ENCODE peak calls at places on chromosomes 5 and 9, in five cellular contexts. P is H1, K is GM12878, Z is HepG2, X is K562. V is an unnamed sample.

GRCh38 chr5:137760294-137761019 is 6.3 kb upstream of the HNRNPA0 start:
- DNase-seq in P (no peak), Z (no peak), X (no peak), K (no peak), V (no peak)

GRCh38 chr5:175654807-175655206 is 3.1 kb upstream of the HRH2 start:
- DNase-seq in X (no peak), P (no peak), Z (no peak), K (no peak), V (no peak)

GRCh38 chr9:16154570-16155078 is 601.8 kb downstream of the CCDC171 start:
- DNase-seq in Z (no peak), X (no peak), K (no peak), P (peak), V (peak)

GRCh38 chr5:154698681-154699275 is 56.4 kb upstream of the LARP1 start:
- DNase-seq in K (no peak), P (no peak), X (no peak), Z (peak), V (no peak)

GRCh38 chr5:1376921-1377320 is 32.0 kb upstream of the CLPTM1L start:
- DNase-seq in K (no peak), X (no peak), Z (no peak), P (no peak), V (no peak)

GRCh38 chr9:105656131-105656921 is 5.9 kb upstream of the TAL2 start:
- DNase-seq in X (peak), P (no peak), K (no peak), Z (no peak), V (peak)

GRCh38 chr5:15627647-15628046 is 127.7 kb downstream of the FBXL7 start:
- DNase-seq in P (no peak), X (no peak), Z (no peak), K (no peak), V (no peak)

GRCh38 chr9:129944501-129945116 is 98.4 kb downstream of the FNBP1 start:
- DNase-seq in X (no peak), P (no peak), K (no peak), Z (no peak), V (no peak)

GRCh38 chr5:140131967-140132409 is 6.3 kb downstream of the IGIP start:
- DNase-seq in K (no peak), Z (no peak), X (no peak), P (no peak), V (no peak)

GRCh38 chr5:139812836-139813805 is 17.5 kb downstream of the PSD2 start:
- DNase-seq in P (no peak), Z (no peak), K (no peak), X (no peak), V (no peak)

GRCh38 chr5:68432682-68433081 is 217.1 kb downstream of the PIK3R1 start:
- DNase-seq in Z (no peak), X (no peak), P (no peak), K (no peak), V (no peak)

GRCh38 chr5:102545175-102545574 is 46.4 kb upstream of the SLCO6A1 start:
- DNase-seq in P (peak), K (no peak), X (peak), Z (peak), V (peak)

GRCh38 chr5:128645582-128645981 is 107.5 kb upstream of the FBN2 start:
- DNase-seq in P (no peak), Z (no peak), X (no peak), K (no peak), V (no peak)

GRCh38 chr5:114858964-114859363 is 310.7 kb downstream of the TRIM36 start:
- DNase-seq in K (no peak), Z (no peak), P (no peak), X (no peak), V (no peak)

GRCh38 chr9:80547613-80548012 is 975.8 kb downstream of the TLE4 start:
- DNase-seq in K (no peak), X (no peak), P (no peak), Z (no peak), V (no peak)

GRCh38 chr9:16689352-16689938 is 181.0 kb downstream of the BNC2 start:
- DNase-seq in K (no peak), Z (no peak), X (no peak), P (no peak), V (no peak)

GRCh38 chr5:127892467-127893207 is 189.4 kb downstream of the CCDC192 start:
- DNase-seq in K (no peak), Z (peak), P (no peak), X (no peak), V (no peak)

GRCh38 chr9:93119953-93120845 is 13.9 kb downstream of the NINJ1 start:
- DNase-seq in Z (peak), P (no peak), K (no peak), X (peak), V (peak)

GRCh38 chr5:35835796-35836742 is 20.6 kb upstream of the IL7R start:
- DNase-seq in X (no peak), Z (no peak), K (no peak), P (no peak), V (no peak)

GRCh38 chr9:93177676-93178075 is 6.3 kb upstream of the WNK2 start:
- DNase-seq in Z (no peak), P (no peak), X (no peak), K (no peak), V (no peak)

GRCh38 chr9:75615284-75615683 is 275.2 kb upstream of the PCSK5 start:
- DNase-seq in P (no peak), Z (no peak), K (no peak), X (no peak), V (no peak)

GRCh38 chr5:93307557-93307956 is 273.5 kb downstream of the NR2F1-AS1 start:
- DNase-seq in Z (no peak), X (no peak), K (no peak), P (no peak), V (no peak)

GRCh38 chr9:121269030-121269887 is 1.3 kb downstream of the GSN start:
- DNase-seq in P (no peak), K (no peak), X (no peak), Z (no peak), V (no peak)

GRCh38 chr5:61132559-61132958 is 29.7 kb downstream of the SMIM15 start:
- DNase-seq in Z (no peak), P (no peak), X (no peak), K (no peak), V (no peak)

GRCh38 chr9:14278291-14278721 is 35.6 kb downstream of the NFIB start:
- DNase-seq in Z (peak), K (no peak), X (no peak), P (no peak), V (no peak)

GRCh38 chr5:42912184-42912766 is 100.6 kb upstream of the SELENOP start:
- DNase-seq in X (no peak), K (no peak), P (no peak), Z (peak), V (no peak)

GRCh38 chr5:93884254-93884653 is 142.9 kb upstream of the POU5F2 start:
- DNase-seq in K (no peak), X (no peak), P (no peak), Z (no peak), V (no peak)

DNA sequence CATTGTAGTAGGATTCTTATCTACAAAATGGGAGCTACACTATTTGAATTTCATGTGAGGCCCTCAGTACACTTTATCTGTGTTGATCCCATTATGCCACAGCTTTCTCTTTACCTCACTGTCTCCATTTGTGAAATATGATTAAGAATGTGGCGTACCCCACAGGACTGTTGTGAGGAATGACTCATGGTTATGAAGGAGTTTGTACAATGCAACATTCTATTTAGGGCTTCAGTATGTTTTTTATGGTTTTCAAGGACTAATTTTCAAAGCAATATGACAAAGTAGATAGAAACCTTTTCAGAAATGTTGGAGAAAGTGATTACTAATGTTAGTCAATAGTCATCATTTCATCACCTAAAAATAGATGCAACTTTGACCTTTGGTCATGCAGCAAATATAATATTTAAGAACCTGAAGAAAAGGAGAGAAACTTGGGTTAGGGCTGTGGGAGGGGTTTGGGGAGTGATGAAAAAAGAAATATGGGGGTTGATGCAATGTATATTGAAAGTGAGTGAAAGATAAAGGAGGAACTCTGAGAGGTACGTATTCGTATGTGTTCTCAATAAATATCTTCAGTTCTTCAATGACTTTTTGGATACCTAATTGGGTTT is 53.7 kb upstream of the PIP5K1B start:
- DNase-seq in K (no peak), X (no peak), Z (no peak), P (no peak), V (no peak)
- TF ChIP-seq ATF2 in K (peak), X (no peak), Z (no peak), P (no peak), V (no peak)

DNA sequence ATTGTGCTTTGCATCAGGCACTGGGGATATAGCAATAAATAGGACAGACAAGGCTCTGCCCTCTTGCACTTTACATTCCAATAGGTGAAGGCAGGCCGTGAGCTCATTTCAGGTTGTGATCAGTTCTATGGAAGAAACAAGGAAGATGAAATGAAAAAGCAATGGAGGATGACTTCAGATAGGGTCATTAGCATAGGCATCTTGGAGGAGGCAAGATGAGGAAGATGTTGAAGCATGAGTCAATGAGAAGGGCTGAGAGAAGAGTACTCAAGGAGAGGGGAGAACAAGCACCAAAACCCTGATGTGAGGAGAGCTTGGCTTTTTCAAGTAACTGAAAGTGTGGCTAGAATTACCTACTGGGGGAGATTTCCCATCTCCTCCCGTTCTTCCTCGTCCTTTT is 5.0 kb upstream of the SPARC start:
- DNase-seq in K (no peak), X (no peak), P (no peak), Z (no peak), V (no peak)
- TF ChIP-seq ATF2 in K (no peak), X (no peak), P (no peak), Z (no peak), V (no peak)

DNA sequence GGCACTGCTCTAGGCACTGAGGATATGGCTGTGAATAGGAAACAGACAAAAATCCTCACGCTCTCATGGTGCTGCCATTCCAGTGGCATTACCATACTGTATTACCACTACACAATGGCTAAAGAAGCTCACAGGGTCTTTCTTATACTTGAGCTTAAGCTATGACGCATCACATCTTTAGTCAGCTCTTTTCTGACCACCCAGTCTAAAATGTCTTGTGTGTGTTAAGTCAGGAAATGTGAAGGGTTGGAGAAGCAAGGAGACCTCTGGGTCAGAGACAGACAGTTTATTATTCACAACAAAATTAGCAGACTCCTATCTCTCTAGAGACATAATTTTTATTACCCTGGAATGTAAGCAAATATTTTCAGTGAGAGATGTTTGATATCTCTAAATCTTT is 1583.2 kb upstream of the WWC1 start:
- DNase-seq in P (no peak), Z (no peak), X (no peak), K (no peak), V (no peak)
- TF ChIP-seq ATF2 in P (no peak), Z (no peak), X (no peak), K (no peak), V (no peak)

GRCh38 chr9:2666569-2666968 is 45.0 kb downstream of the VLDLR start:
- DNase-seq in P (no peak), K (no peak), Z (no peak), X (no peak), V (no peak)

GRCh38 chr9:2663886-2664674 is 42.5 kb downstream of the VLDLR start:
- DNase-seq in P (no peak), X (no peak), Z (no peak), K (no peak), V (no peak)

GRCh38 chr9:2664675-2665065 is 43.1 kb downstream of the VLDLR start:
- DNase-seq in P (no peak), K (no peak), Z (no peak), X (no peak), V (no peak)

GRCh38 chr9:2663486-2663885 is 41.9 kb downstream of the VLDLR start:
- DNase-seq in P (no peak), X (no peak), Z (no peak), K (no peak), V (no peak)

GRCh38 chr9:2662496-2662895 is 40.9 kb downstream of the VLDLR start:
- DNase-seq in Z (no peak), P (no peak), X (no peak), K (no peak), V (peak)
- TF ChIP-seq ATF2 in Z (no peak), P (no peak), X (no peak), K (no peak), V (no peak)